ENCODE peak calls at places on chromosomes 2 and 18, in ten cellular contexts. T is K562, Z is endodermal cell, J is glutamatergic neuron, P is ovary, A is endothelial cell, R is psoas muscle, U is MCF 10A, Y is Peyer's patch, I is neural progenitor cell. C is an unnamed sample.

GRCh38 chr18:67770520-67770919 is 254.0 kb upstream of the DSEL start:
- DNase-seq in T (no peak), Z (no peak), J (no peak), P (no peak), A (no peak), R (no peak), U (no peak), Y (no peak), I (no peak), C (no peak)

GRCh38 chr2:36403675-36404230 is 48.2 kb downstream of the CRIM1 start:
- DNase-seq in T (no peak), Z (no peak), J (no peak), P (no peak), A (no peak), R (no peak), U (peak), Y (no peak), I (no peak), C (no peak)

GRCh38 chr18:32922951-32923430 is 150.2 kb upstream of the KLHL14 start:
- DNase-seq in T (no peak), Z (no peak), J (no peak), P (no peak), A (no peak), R (no peak), U (no peak), Y (no peak), I (no peak), C (no peak)

GRCh38 chr2:112031916-112032582 is 23.0 kb upstream of the TMEM87B start:
- DNase-seq in T (no peak), Z (peak), J (no peak), P (no peak), A (no peak), R (no peak), U (peak), Y (no peak), I (peak), C (no peak)

GRCh38 chr2:55877101-55877500 is 46.5 kb downstream of the EFEMP1 start:
- DNase-seq in T (no peak), Z (no peak), J (no peak), P (no peak), A (no peak), R (no peak), U (no peak), Y (no peak), I (no peak), C (no peak)

GRCh38 chr2:16034151-16034974 is 94.0 kb downstream of the MYCN start:
- DNase-seq in T (peak), Z (peak), J (peak), P (no peak), A (peak), R (no peak), U (peak), Y (no peak), I (peak), C (no peak)

GRCh38 chr2:202036601-202037037 is 3.0 kb downstream of the FZD7 start:
- DNase-seq in T (no peak), Z (peak), J (peak), P (peak), A (peak), R (no peak), U (no peak), Y (no peak), I (peak), C (no peak)

GRCh38 chr2:240255811-240256703 is 115.6 kb upstream of the OTOS start:
- DNase-seq in T (no peak), Z (peak), J (no peak), P (no peak), A (no peak), R (peak), U (peak), Y (no peak), I (peak), C (no peak)

GRCh38 chr2:216549926-216550690 is 51.5 kb downstream of the RPL37A start:
- DNase-seq in T (no peak), Z (peak), J (no peak), P (no peak), A (no peak), R (no peak), U (no peak), Y (no peak), I (peak), C (no peak)

GRCh38 chr2:38682008-38682575 is 16.2 kb downstream of the GALM start:
- DNase-seq in T (no peak), Z (no peak), J (no peak), P (no peak), A (no peak), R (no peak), U (no peak), Y (no peak), I (no peak), C (no peak)

GRCh38 chr2:64338910-64339500 is 115.0 kb upstream of the LGALSL start:
- DNase-seq in T (no peak), Z (peak), J (no peak), P (no peak), A (no peak), R (no peak), U (peak), Y (peak), I (no peak), C (no peak)

GRCh38 chr2:36780231-36780808 is 83.8 kb downstream of the VIT start:
- DNase-seq in T (peak), Z (no peak), J (no peak), P (no peak), A (peak), R (no peak), U (peak), Y (no peak), I (peak), C (no peak)

GRCh38 chr2:239162141-239162821 is 238.5 kb downstream of the HDAC4 start:
- DNase-seq in T (no peak), Z (peak), J (peak), P (no peak), A (no peak), R (peak), U (no peak), Y (peak), I (no peak), C (no peak)

GRCh38 chr2:160252278-160252887 is 52.3 kb upstream of the ITGB6 start:
- DNase-seq in T (peak), Z (no peak), J (no peak), P (no peak), A (no peak), R (no peak), U (peak), Y (no peak), I (peak), C (no peak)

GRCh38 chr2:70647873-70648481 is 94.4 kb upstream of the TGFA start:
- DNase-seq in T (peak), Z (peak), J (peak), P (peak), A (peak), R (peak), U (peak), Y (peak), I (peak), C (peak)

GRCh38 chr2:232999354-232999753 is 13.7 kb downstream of the NGEF start:
- DNase-seq in T (no peak), Z (peak), J (peak), P (no peak), A (no peak), R (no peak), U (no peak), Y (peak), I (peak), C (no peak)

GRCh38 chr2:24508878-24509277 is 17.8 kb downstream of the NCOA1 start:
- DNase-seq in T (no peak), Z (no peak), J (no peak), P (no peak), A (no peak), R (no peak), U (peak), Y (no peak), I (no peak), C (no peak)

GRCh38 chr18:49597556-49597955 is 35.7 kb downstream of the LIPG start:
- DNase-seq in T (no peak), Z (peak), J (no peak), P (no peak), A (no peak), R (no peak), U (peak), Y (no peak), I (no peak), C (no peak)

GRCh38 chr2:239892480-239893235 is 132.5 kb downstream of the NDUFA10 start:
- DNase-seq in T (no peak), Z (peak), J (no peak), P (no peak), A (no peak), R (no peak), U (no peak), Y (peak), I (no peak), C (no peak)

GRCh38 chr18:31500161-31500688 is 2.2 kb downstream of the DSG2 start:
- DNase-seq in T (no peak), Z (no peak), J (no peak), P (no peak), A (no peak), R (no peak), U (no peak), Y (peak), I (no peak), C (no peak)

GRCh38 chr18:54267688-54268087 is 1.6 kb upstream of the POLI start:
- DNase-seq in T (no peak), Z (no peak), J (no peak), P (no peak), A (no peak), R (no peak), U (no peak), Y (no peak), I (no peak), C (no peak)

GRCh38 chr18:8559612-8560011 is 49.6 kb upstream of the RAB12 start:
- DNase-seq in T (no peak), Z (no peak), J (no peak), P (no peak), A (no peak), R (no peak), U (peak), Y (no peak), I (no peak), C (no peak)

GRCh38 chr18:78601349-78601748 is 378.3 kb upstream of the SALL3 start:
- DNase-seq in T (no peak), Z (peak), J (no peak), P (no peak), A (no peak), R (no peak), U (no peak), Y (no peak), I (peak), C (no peak)

GRCh38 chr2:167292430-167293171 is 404.3 kb downstream of the XIRP2 start:
- DNase-seq in T (peak), Z (peak), J (peak), P (peak), A (peak), R (peak), U (peak), Y (peak), I (peak), C (peak)

GRCh38 chr18:25535495-25535894 is 183.5 kb upstream of the ZNF521 start:
- DNase-seq in T (no peak), Z (no peak), J (no peak), P (no peak), A (no peak), R (no peak), U (no peak), Y (no peak), I (no peak), C (no peak)
- TF ChIP-seq CTCF in T (no peak), Z (no peak), J (no peak), P (no peak), A (no peak), R (no peak), U (no peak), Y (no peak), I (no peak), C (no peak)

DNA sequence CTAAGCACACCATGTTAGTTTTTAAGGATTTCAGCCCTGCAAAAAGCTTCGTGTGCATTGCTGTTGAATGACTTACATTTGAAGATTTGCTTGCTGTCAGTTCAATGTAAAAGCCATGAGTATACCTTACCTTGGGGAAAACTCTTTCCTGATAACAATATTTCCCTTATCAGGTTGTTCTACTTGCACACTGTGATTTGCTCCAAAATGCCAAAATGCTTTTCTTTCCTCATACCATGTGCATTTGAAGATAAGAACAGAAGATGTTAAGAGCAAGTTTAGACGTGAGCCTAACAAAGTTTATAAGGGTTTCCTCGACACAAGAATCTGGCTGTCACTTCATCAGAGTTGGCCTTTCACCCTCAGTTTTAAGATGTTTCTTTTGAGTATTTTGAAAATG is 57.6 kb downstream of the SCN1A start:
- DNase-seq in T (no peak), Z (no peak), J (no peak), P (no peak), A (no peak), R (no peak), U (no peak), Y (no peak), I (no peak), C (no peak)
- TF ChIP-seq CTCF in T (no peak), Z (no peak), J (no peak), P (no peak), A (no peak), R (no peak), U (no peak), Y (no peak), I (no peak), C (no peak)

GRCh38 chr2:219886615-219887014 is 259.2 kb downstream of the SLC4A3 start:
- DNase-seq in T (no peak), Z (peak), J (no peak), P (no peak), A (no peak), R (no peak), U (peak), Y (no peak), I (peak), C (no peak)
- TF ChIP-seq CTCF in T (no peak), Z (peak), J (no peak), P (no peak), A (no peak), R (no peak), U (peak), Y (no peak), I (peak), C (no peak)

GRCh38 chr2:48205137-48205798 is 299.0 kb upstream of the FBXO11 start:
- DNase-seq in T (peak), Z (no peak), J (no peak), P (no peak), A (no peak), R (no peak), U (no peak), Y (no peak), I (peak), C (no peak)
- TF ChIP-seq CTCF in T (peak), Z (peak), J (no peak), P (no peak), A (no peak), R (no peak), U (no peak), Y (no peak), I (peak), C (peak)

GRCh38 chr2:222722327-222722946 is 51.0 kb downstream of the MOGAT1 start:
- DNase-seq in T (no peak), Z (no peak), J (no peak), P (no peak), A (no peak), R (no peak), U (no peak), Y (no peak), I (no peak), C (no peak)
- TF ChIP-seq CTCF in T (no peak), Z (no peak), J (no peak), P (no peak), A (no peak), R (no peak), U (no peak), Y (no peak), I (no peak), C (no peak)

GRCh38 chr2:177153805-177154204 is 58.8 kb upstream of the HNRNPA3 start:
- DNase-seq in T (no peak), Z (no peak), J (no peak), P (no peak), A (no peak), R (no peak), U (no peak), Y (no peak), I (no peak), C (no peak)

GRCh38 chr2:177147093-177147694 is 65.4 kb upstream of the HNRNPA3 start:
- DNase-seq in T (peak), Z (no peak), J (no peak), P (no peak), A (no peak), R (no peak), U (peak), Y (no peak), I (peak), C (no peak)

GRCh38 chr2:177148477-177149154 is 64.0 kb upstream of the HNRNPA3 start:
- DNase-seq in T (peak), Z (peak), J (peak), P (peak), A (peak), R (peak), U (peak), Y (peak), I (peak), C (peak)

GRCh38 chr2:177147834-177148233 is 64.8 kb upstream of the HNRNPA3 start:
- DNase-seq in T (no peak), Z (no peak), J (no peak), P (no peak), A (no peak), R (no peak), U (no peak), Y (no peak), I (peak), C (no peak)

DNA sequence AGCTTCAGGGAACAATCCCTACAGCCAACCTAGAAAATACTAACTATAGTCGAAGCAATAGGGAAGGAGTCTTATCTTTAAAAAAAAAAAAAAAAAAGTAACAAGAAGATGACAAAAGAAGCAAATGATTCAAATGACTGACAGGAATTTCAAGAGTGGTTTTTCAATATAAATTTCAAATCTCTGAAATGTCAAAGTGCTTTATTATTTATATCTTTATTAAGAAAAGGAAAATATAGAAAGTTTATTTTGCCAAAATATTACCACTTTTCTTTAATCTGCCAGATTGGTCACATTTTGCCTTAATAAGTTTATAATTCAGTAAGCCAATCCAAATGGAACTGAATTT is 63.5 kb upstream of the HNRNPA3 start:
- DNase-seq in T (no peak), Z (no peak), J (no peak), P (no peak), A (no peak), R (no peak), U (no peak), Y (no peak), I (no peak), C (no peak)
- TF ChIP-seq CTCF in T (no peak), Z (no peak), J (peak), P (no peak), A (peak), R (no peak), U (no peak), Y (no peak), I (no peak), C (no peak)

GRCh38 chr2:75481041-75481836 is 79.5 kb downstream of the EVA1A start:
- DNase-seq in T (peak), Z (peak), J (no peak), P (no peak), A (no peak), R (no peak), U (peak), Y (no peak), I (peak), C (no peak)
- TF ChIP-seq CTCF in T (peak), Z (peak), J (no peak), P (no peak), A (no peak), R (no peak), U (no peak), Y (no peak), I (peak), C (no peak)

GRCh38 chr2:7004641-7005040 is 87.4 kb downstream of the RNF144A start:
- DNase-seq in T (no peak), Z (no peak), J (no peak), P (no peak), A (no peak), R (no peak), U (no peak), Y (no peak), I (no peak), C (no peak)

GRCh38 chr2:6994569-6994968 is 77.4 kb downstream of the RNF144A start:
- DNase-seq in T (no peak), Z (no peak), J (no peak), P (no peak), A (no peak), R (no peak), U (no peak), Y (no peak), I (no peak), C (no peak)

GRCh38 chr2:6995406-6996117 is 78.3 kb downstream of the RNF144A start:
- DNase-seq in T (no peak), Z (no peak), J (no peak), P (no peak), A (no peak), R (no peak), U (no peak), Y (no peak), I (peak), C (no peak)

GRCh38 chr2:7003895-7004294 is 86.7 kb downstream of the RNF144A start:
- DNase-seq in T (no peak), Z (no peak), J (no peak), P (no peak), A (no peak), R (no peak), U (no peak), Y (no peak), I (no peak), C (no peak)

DNA sequence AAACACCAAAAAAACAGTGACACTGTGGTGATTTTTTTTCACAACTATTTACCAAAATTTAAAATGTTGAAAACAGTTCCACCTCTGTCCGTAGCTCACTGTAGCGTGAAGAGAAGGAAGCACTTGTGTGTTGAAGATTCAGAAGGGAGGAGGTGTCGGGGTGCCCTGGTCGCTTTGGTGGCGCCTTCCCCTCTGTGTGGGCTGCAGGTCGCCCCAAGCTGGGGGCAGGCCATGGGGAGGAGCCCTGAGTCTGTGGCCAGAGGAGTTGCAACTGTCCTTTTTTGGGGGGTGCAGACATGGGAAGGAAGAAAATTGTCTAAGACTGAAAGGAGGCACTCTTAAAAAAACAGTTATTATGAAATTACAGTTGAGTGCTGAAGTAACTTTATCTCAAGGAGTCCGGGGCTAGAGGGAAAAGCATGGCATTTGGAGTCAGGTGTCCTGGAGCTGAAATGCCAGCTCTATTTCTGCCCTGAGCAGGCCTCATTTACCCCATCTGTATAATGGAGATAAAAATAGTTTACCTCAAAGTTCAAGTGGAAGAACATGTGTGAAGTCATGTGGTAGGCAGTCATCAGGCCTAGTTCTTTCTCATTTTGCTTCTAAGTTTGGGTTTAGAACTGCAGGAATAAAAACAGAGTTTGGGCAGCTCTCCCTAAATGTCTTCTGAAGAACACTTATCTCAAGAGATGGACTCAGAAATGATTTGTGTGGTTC is 82.1 kb downstream of the RNF144A start:
- DNase-seq in T (no peak), Z (no peak), J (no peak), P (no peak), A (no peak), R (no peak), U (no peak), Y (no peak), I (no peak), C (no peak)
- TF ChIP-seq CTCF in T (no peak), Z (no peak), J (no peak), P (no peak), A (no peak), R (no peak), U (no peak), Y (no peak), I (no peak), C (no peak)

DNA sequence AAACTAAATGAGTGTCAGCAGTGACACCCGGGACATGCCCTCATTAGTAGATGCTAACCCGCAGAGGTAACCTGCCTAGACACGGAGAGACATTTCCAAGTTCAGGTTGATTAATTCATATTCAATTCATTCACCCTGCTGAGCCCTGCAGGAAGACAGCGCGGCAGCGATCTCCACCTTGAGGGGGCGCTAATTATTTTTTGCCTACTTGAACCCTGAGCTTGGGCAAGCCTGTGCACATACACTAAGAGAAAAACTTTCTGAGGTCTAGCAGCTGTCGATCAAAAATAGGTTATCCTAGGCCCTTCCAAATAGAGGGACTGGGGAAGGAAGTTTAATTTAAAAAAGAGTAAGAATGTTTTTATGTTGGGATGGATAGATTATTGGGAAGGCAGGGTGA is 1.3 kb upstream of the LYPD6 start:
- DNase-seq in T (no peak), Z (peak), J (peak), P (no peak), A (peak), R (no peak), U (peak), Y (no peak), I (no peak), C (no peak)
- TF ChIP-seq CTCF in T (no peak), Z (peak), J (peak), P (no peak), A (peak), R (peak), U (peak), Y (peak), I (peak), C (no peak)